ENCODE peak calls at places on chromosomes 3 and 15, in five cellular contexts. X is mesendoderm, Z is HCT116, S is heart left ventricle, B is psoas muscle. K is an unnamed sample.

GRCh38 chr3:165339753-165340152 is 143.6 kb upstream of the SLITRK3 start:
- DNase-seq in X (peak; percentile 23), B (no peak), Z (peak; percentile 21), S (no peak), K (no peak)

GRCh38 chr15:57112178-57112577 is 193.7 kb downstream of the TCF12 start:
- DNase-seq in X (peak; percentile 32), S (no peak), Z (no peak), B (peak; percentile 61), K (no peak)

GRCh38 chr15:85380860-85381535 is 595 bp downstream of the AKAP13 start:
- DNase-seq in S (peak; percentile 62), X (no peak), Z (no peak), B (peak; percentile 71), K (no peak)

GRCh38 chr15:65184305-65184943 is 718 bp downstream of the CLPX start:
- DNase-seq in S (peak; percentile 59), Z (no peak), X (peak; percentile 78), B (peak; percentile 79), K (no peak)

GRCh38 chr15:39095218-39095879 is 485.5 kb upstream of the THBS1 start:
- DNase-seq in X (peak; percentile 63), Z (no peak), S (no peak), B (no peak), K (no peak)

GRCh38 chr3:65672876-65673815 is 365.6 kb downstream of the MAGI1 start:
- DNase-seq in X (peak; percentile 64), Z (peak; percentile 43), S (peak; percentile 59), B (peak; percentile 79), K (no peak)

GRCh38 chr3:88732211-88732610 is 375.2 kb upstream of the EPHA3 start:
- DNase-seq in S (no peak), B (no peak), X (no peak), Z (no peak), K (no peak)

GRCh38 chr3:123158899-123159390 is 42.8 kb upstream of the SEC22A start:
- DNase-seq in Z (no peak), B (no peak), X (no peak), S (no peak), K (no peak)

GRCh38 chr3:155065537-155065936 is 14.6 kb upstream of the MME start:
- DNase-seq in S (no peak), Z (no peak), B (no peak), X (no peak), K (peak; percentile 90)

GRCh38 chr15:95639208-95639607 is 691.3 kb upstream of the NR2F2 start:
- DNase-seq in X (no peak), S (no peak), B (no peak), Z (no peak), K (no peak)

GRCh38 chr3:134754768-134755559 is 40.1 kb upstream of the EPHB1 start:
- DNase-seq in Z (peak; percentile 10), S (peak; percentile 45), B (peak; percentile 72), X (peak; percentile 81), K (no peak)

GRCh38 chr3:105865016-105865623 is 3.7 kb downstream of the CBLB start:
- DNase-seq in X (no peak), S (no peak), B (no peak), Z (no peak), K (no peak)

GRCh38 chr3:157807286-157807685 is 298.9 kb downstream of the SHOX2 start:
- DNase-seq in B (no peak), X (no peak), Z (no peak), S (no peak), K (no peak)

GRCh38 chr15:31295660-31296059 is 31.0 kb upstream of the KLF13 start:
- DNase-seq in B (no peak), Z (no peak), S (no peak), X (no peak), K (no peak)

GRCh38 chr3:71102111-71103039 is 481.2 kb downstream of the FOXP1 start:
- DNase-seq in Z (no peak), B (no peak), X (no peak), S (no peak), K (no peak)

GRCh38 chr3:52722491-52722890 is 16.6 kb downstream of the SPCS1 start:
- DNase-seq in S (no peak), B (no peak), X (no peak), Z (no peak), K (no peak)

GRCh38 chr15:59251001-59251845 is 44.6 kb downstream of the LDHAL6B start:
- DNase-seq in S (no peak), Z (no peak), X (no peak), B (no peak), K (no peak)

GRCh38 chr15:68637755-68638405 is 59.1 kb downstream of the CORO2B start:
- DNase-seq in X (no peak), Z (no peak), S (peak; percentile 81), B (peak; percentile 87), K (no peak)

GRCh38 chr15:68819451-68820204 is 1.1 kb downstream of the ANP32A start:
- DNase-seq in X (peak; percentile 82), B (peak; percentile 77), S (peak; percentile 49), Z (no peak), K (no peak)

GRCh38 chr3:65439641-65440040 is 599.1 kb downstream of the MAGI1 start:
- DNase-seq in S (peak; percentile 62), B (peak; percentile 63), Z (peak; percentile 6), X (peak; percentile 87), K (no peak)

GRCh38 chr3:15409239-15409638 is 18.1 kb downstream of the METTL6 start:
- DNase-seq in B (no peak), S (no peak), X (no peak), Z (no peak), K (no peak)

GRCh38 chr15:83144771-83145170 is 37.3 kb downstream of the TM6SF1 start:
- DNase-seq in S (no peak), X (peak; percentile 72), Z (no peak), B (no peak), K (no peak)

GRCh38 chr15:94080416-94080815 is 150.9 kb upstream of the MCTP2 start:
- DNase-seq in B (peak; percentile 86), X (peak; percentile 33), Z (no peak), S (peak; percentile 71), K (peak; percentile 89)

GRCh38 chr3:10406414-10406813 is 85.5 kb upstream of the SEC13 start:
- DNase-seq in Z (no peak), B (no peak), S (no peak), X (no peak), K (no peak)

GRCh38 chr15:55282284-55282833 is 7.3 kb downstream of the RAB27A start:
- DNase-seq in S (no peak), X (peak; percentile 5), Z (no peak), B (no peak), K (no peak)

GRCh38 chr15:43408789-43409188 is 37.9 kb downstream of the TUBGCP4 start:
- DNase-seq in X (peak; percentile 68), S (no peak), B (no peak), Z (no peak), K (no peak)

GRCh38 chr3:14234197-14235002 is 55.8 kb downstream of the LSM3 start:
- DNase-seq in S (peak; percentile 61), X (no peak), Z (no peak), B (no peak), K (peak; percentile 66)

GRCh38 chr3:119350114-119350513 is 55.9 kb downstream of the ARHGAP31 start:
- DNase-seq in S (peak; percentile 59), Z (no peak), B (no peak), X (peak; percentile 91), K (no peak)

GRCh38 chr3:134381836-134382442 is 7.7 kb upstream of the AMOTL2 start:
- DNase-seq in Z (no peak), S (no peak), X (no peak), B (no peak), K (peak; percentile 96)

DNA sequence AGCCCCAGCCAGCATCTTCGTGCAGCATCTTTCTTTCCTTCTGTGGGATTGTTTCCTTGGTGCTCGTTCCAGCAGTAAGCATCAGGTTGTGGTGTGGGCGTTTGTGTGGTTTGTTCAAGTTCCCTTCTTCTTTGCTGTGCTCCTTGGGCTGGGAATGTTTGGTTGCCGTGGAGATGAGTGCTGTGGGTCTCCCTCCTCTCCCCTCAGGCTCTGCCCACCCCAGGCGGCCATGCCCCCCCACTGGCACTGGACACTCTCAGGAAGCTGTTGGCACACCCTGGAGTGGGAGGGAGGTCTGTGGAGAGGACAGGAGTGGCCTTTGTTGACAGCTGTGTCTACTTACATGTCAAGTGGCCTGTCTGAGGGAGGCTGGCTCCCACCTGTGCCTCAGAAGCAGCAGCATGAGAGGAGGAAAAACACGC is 46.5 kb upstream of the SACM1L start:
- DNase-seq in S (peak; percentile 49), X (no peak), B (peak; percentile 52), Z (no peak), K (no peak)
- H3K27ac ChIP-seq in S (no peak overlapping the region), X (no peak overlapping the region), B (no peak overlapping the region), Z (no peak overlapping the region), K (no peak overlapping the region)

GRCh38 chr3:112497897-112498548 is 1.2 kb downstream of the BTLA start:
- DNase-seq in X (no peak), S (no peak), Z (no peak), B (no peak), K (no peak)
- H3K27ac ChIP-seq in X (no peak overlapping the region), S (no peak overlapping the region), Z (no peak overlapping the region), B (no peak overlapping the region), K (no peak overlapping the region)

DNA sequence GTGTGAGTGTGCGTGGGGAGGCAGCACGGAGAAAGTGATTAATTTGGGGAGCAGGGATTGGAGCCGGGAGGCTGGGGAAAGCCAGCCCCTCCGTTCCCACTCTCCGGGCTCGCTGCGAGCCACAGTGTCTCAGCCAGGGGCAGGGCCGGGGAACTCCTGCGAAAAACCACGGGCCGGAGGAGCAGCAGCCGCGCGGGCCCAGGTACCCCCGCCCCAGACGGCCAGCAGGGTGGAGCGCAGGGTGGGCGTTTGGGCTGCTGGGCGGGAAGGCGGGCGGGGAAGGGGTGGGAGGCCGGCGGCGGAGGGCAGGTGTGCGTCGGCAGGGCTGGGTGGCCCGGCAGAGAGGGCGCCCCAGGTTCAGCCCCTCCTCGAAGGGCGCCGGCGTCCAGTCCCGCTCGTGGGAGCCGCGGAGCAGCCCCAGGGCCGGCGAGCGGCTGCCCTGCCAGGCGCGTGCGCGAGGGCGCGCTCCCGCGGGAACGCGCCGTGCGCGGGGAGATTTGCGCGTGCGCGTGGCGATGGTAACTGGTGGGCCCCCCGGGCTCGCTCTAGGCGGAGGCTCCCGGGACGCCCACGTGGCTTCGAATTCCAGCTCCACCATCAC is 1.4 kb downstream of the CHL1 start:
- DNase-seq in B (no peak), S (no peak), X (peak; percentile 12), Z (no peak), K (no peak)
- H3K27ac ChIP-seq in B (no peak overlapping the region), S (no peak overlapping the region), X (no peak overlapping the region), Z (no peak overlapping the region), K (no peak overlapping the region)

DNA sequence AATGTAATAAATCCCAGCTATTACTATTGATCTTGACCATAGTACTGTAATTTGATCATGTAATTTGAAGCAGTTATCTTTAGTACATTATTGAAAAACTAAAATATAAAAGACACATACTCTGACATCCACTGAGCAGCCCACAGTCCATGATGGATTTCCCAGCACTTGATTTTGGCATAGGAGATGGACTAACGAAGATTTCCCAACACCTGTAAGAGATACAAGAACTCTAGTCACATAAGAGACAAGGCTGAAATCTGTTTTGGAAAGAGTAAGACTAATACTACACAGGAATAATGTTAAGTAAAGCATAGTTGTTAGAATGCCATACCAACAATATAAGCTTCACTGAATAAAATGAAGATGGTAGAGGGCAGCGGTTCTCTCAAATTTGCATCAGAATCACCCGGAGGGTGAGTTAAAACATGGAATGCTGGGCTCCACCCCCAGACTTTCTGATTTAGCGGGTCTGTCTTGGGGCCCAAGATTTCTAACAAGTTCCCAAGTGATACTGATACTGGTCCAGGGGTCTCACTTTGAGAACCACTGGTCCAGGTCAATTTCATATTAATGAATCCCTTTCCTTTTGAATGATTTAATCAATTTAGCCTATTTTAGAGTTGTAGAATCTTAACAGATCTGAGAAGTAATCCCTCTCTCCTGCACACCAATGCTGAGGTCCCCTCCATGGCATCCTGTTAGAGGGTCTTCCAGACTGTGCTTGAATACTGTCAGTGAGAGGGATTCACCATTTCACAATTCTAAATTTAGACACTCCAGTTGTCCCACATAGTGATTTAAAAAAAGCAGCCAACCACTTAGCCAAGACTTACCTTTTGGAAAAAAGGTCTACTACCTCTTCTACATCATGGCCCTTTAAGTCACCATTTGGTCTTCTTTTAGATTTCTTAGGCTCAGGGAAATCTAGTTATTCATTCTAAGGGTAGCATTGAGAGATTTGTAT is 11.5 kb downstream of the RABL3 start:
- DNase-seq in S (no peak), B (no peak), Z (no peak), X (no peak), K (no peak)
- H3K27ac ChIP-seq in S (no peak overlapping the region), B (no peak overlapping the region), Z (no peak overlapping the region), X (no peak overlapping the region), K (no peak overlapping the region)